ENCODE peak calls at places on chromosome 11, in nine cellular contexts. One of them, this sample, is unnamed.

GRCh38 chr11:121068787-121069186 is 32.3 kb upstream of the TECTA start:
- DNase-seq in fibroblast of pulmonary artery: no peak
- DNase-seq in GM04504: no peak
- DNase-seq in tibial nerve: no peak
- DNase-seq in NCI-H1092: no peak
- DNase-seq in OCI-LY7: no peak
- DNase-seq in activated CD4-positive, CD25-positive, alpha-beta regulatory T cell: no peak
- DNase-seq in activated naive CD4-positive, alpha-beta T cell treated with anti-CD3 and anti-CD28 coated beads, Interleukin-2, amount 10 ng/mL, durations not matched to agents 7 days and 5 days: no peak
- DNase-seq in posterior cingulate gyrus: no peak
- DNase-seq in this sample: no peak

GRCh38 chr11:66607126-66607834 is 9.2 kb upstream of the RBM14 start:
- DNase-seq in NCI-H1092: no peak
- DNase-seq in GM04504: peak; percentile 46
- DNase-seq in fibroblast of pulmonary artery: peak; percentile 86
- DNase-seq in tibial nerve: peak; percentile 74
- DNase-seq in activated naive CD4-positive, alpha-beta T cell treated with anti-CD3 and anti-CD28 coated beads, Interleukin-2, amount 10 ng/mL, durations not matched to agents 7 days and 5 days: no peak
- DNase-seq in OCI-LY7: no peak
- DNase-seq in activated CD4-positive, CD25-positive, alpha-beta regulatory T cell: no peak
- DNase-seq in posterior cingulate gyrus: peak; percentile 39
- DNase-seq in this sample: no peak

GRCh38 chr11:123111465-123111864 is 49.5 kb upstream of the HSPA8 start:
- DNase-seq in posterior cingulate gyrus: no peak
- DNase-seq in fibroblast of pulmonary artery: peak; percentile 66
- DNase-seq in activated CD4-positive, CD25-positive, alpha-beta regulatory T cell: no peak
- DNase-seq in GM04504: no peak
- DNase-seq in NCI-H1092: no peak
- DNase-seq in OCI-LY7: peak; percentile 66
- DNase-seq in activated naive CD4-positive, alpha-beta T cell treated with anti-CD3 and anti-CD28 coated beads, Interleukin-2, amount 10 ng/mL, durations not matched to agents 7 days and 5 days: no peak
- DNase-seq in tibial nerve: no peak
- DNase-seq in this sample: peak; percentile 20

GRCh38 chr11:15807827-15808226 is 548.5 kb downstream of the SOX6 start:
- DNase-seq in GM04504: no peak
- DNase-seq in activated naive CD4-positive, alpha-beta T cell treated with anti-CD3 and anti-CD28 coated beads, Interleukin-2, amount 10 ng/mL, durations not matched to agents 7 days and 5 days: no peak
- DNase-seq in activated CD4-positive, CD25-positive, alpha-beta regulatory T cell: no peak
- DNase-seq in fibroblast of pulmonary artery: peak; percentile 20
- DNase-seq in NCI-H1092: no peak
- DNase-seq in tibial nerve: no peak
- DNase-seq in posterior cingulate gyrus: no peak
- DNase-seq in OCI-LY7: no peak
- DNase-seq in this sample: no peak

GRCh38 chr11:35232961-35233360 is 94.0 kb downstream of the CD44 start:
- DNase-seq in activated CD4-positive, CD25-positive, alpha-beta regulatory T cell: no peak
- DNase-seq in OCI-LY7: no peak
- DNase-seq in fibroblast of pulmonary artery: no peak
- DNase-seq in NCI-H1092: no peak
- DNase-seq in tibial nerve: no peak
- DNase-seq in activated naive CD4-positive, alpha-beta T cell treated with anti-CD3 and anti-CD28 coated beads, Interleukin-2, amount 10 ng/mL, durations not matched to agents 7 days and 5 days: no peak
- DNase-seq in GM04504: no peak
- DNase-seq in posterior cingulate gyrus: no peak
- DNase-seq in this sample: no peak

GRCh38 chr11:8871283-8871775 is 39.7 kb upstream of the AKIP1 start:
- DNase-seq in fibroblast of pulmonary artery: peak; percentile 95
- DNase-seq in NCI-H1092: peak; percentile 61
- DNase-seq in activated naive CD4-positive, alpha-beta T cell treated with anti-CD3 and anti-CD28 coated beads, Interleukin-2, amount 10 ng/mL, durations not matched to agents 7 days and 5 days: no peak
- DNase-seq in tibial nerve: peak; percentile 77
- DNase-seq in OCI-LY7: no peak
- DNase-seq in posterior cingulate gyrus: peak; percentile 61
- DNase-seq in GM04504: peak; percentile 91
- DNase-seq in activated CD4-positive, CD25-positive, alpha-beta regulatory T cell: no peak
- DNase-seq in this sample: no peak

GRCh38 chr11:7830740-7831139 is 34.0 kb upstream of the OR5P2 start:
- DNase-seq in activated CD4-positive, CD25-positive, alpha-beta regulatory T cell: no peak
- DNase-seq in tibial nerve: no peak
- DNase-seq in GM04504: no peak
- DNase-seq in NCI-H1092: no peak
- DNase-seq in posterior cingulate gyrus: no peak
- DNase-seq in activated naive CD4-positive, alpha-beta T cell treated with anti-CD3 and anti-CD28 coated beads, Interleukin-2, amount 10 ng/mL, durations not matched to agents 7 days and 5 days: no peak
- DNase-seq in OCI-LY7: no peak
- DNase-seq in fibroblast of pulmonary artery: no peak
- DNase-seq in this sample: no peak

GRCh38 chr11:102791271-102792036 is 6.5 kb downstream of the MMP1 start:
- DNase-seq in GM04504: no peak
- DNase-seq in posterior cingulate gyrus: no peak
- DNase-seq in tibial nerve: no peak
- DNase-seq in OCI-LY7: no peak
- DNase-seq in fibroblast of pulmonary artery: no peak
- DNase-seq in activated naive CD4-positive, alpha-beta T cell treated with anti-CD3 and anti-CD28 coated beads, Interleukin-2, amount 10 ng/mL, durations not matched to agents 7 days and 5 days: no peak
- DNase-seq in NCI-H1092: no peak
- DNase-seq in activated CD4-positive, CD25-positive, alpha-beta regulatory T cell: no peak
- DNase-seq in this sample: no peak

GRCh38 chr11:47035108-47035507 is 98.5 kb downstream of the CSTPP1 start:
- DNase-seq in NCI-H1092: no peak
- DNase-seq in activated naive CD4-positive, alpha-beta T cell treated with anti-CD3 and anti-CD28 coated beads, Interleukin-2, amount 10 ng/mL, durations not matched to agents 7 days and 5 days: no peak
- DNase-seq in activated CD4-positive, CD25-positive, alpha-beta regulatory T cell: no peak
- DNase-seq in tibial nerve: no peak
- DNase-seq in GM04504: no peak
- DNase-seq in posterior cingulate gyrus: no peak
- DNase-seq in OCI-LY7: no peak
- DNase-seq in fibroblast of pulmonary artery: no peak
- DNase-seq in this sample: no peak

GRCh38 chr11:33542921-33543320 is 157.7 kb downstream of the C11orf91 start:
- DNase-seq in fibroblast of pulmonary artery: peak; percentile 69
- DNase-seq in tibial nerve: peak; percentile 33
- DNase-seq in GM04504: no peak
- DNase-seq in activated naive CD4-positive, alpha-beta T cell treated with anti-CD3 and anti-CD28 coated beads, Interleukin-2, amount 10 ng/mL, durations not matched to agents 7 days and 5 days: peak; percentile 58
- DNase-seq in activated CD4-positive, CD25-positive, alpha-beta regulatory T cell: no peak
- DNase-seq in NCI-H1092: peak; percentile 12
- DNase-seq in posterior cingulate gyrus: peak; percentile 57
- DNase-seq in OCI-LY7: peak; percentile 51
- DNase-seq in this sample: no peak

GRCh38 chr11:112958670-112959069 is 2.5 kb upstream of the NCAM1 start:
- DNase-seq in OCI-LY7: no peak
- DNase-seq in tibial nerve: no peak
- DNase-seq in NCI-H1092: no peak
- DNase-seq in posterior cingulate gyrus: no peak
- DNase-seq in GM04504: no peak
- DNase-seq in activated naive CD4-positive, alpha-beta T cell treated with anti-CD3 and anti-CD28 coated beads, Interleukin-2, amount 10 ng/mL, durations not matched to agents 7 days and 5 days: no peak
- DNase-seq in activated CD4-positive, CD25-positive, alpha-beta regulatory T cell: no peak
- DNase-seq in fibroblast of pulmonary artery: peak; percentile 52
- DNase-seq in this sample: no peak

GRCh38 chr11:111476366-111476765 is 35.8 kb downstream of the BTG4 start:
- DNase-seq in activated naive CD4-positive, alpha-beta T cell treated with anti-CD3 and anti-CD28 coated beads, Interleukin-2, amount 10 ng/mL, durations not matched to agents 7 days and 5 days: no peak
- DNase-seq in GM04504: no peak
- DNase-seq in posterior cingulate gyrus: no peak
- DNase-seq in fibroblast of pulmonary artery: no peak
- DNase-seq in NCI-H1092: no peak
- DNase-seq in OCI-LY7: no peak
- DNase-seq in tibial nerve: no peak
- DNase-seq in activated CD4-positive, CD25-positive, alpha-beta regulatory T cell: no peak
- DNase-seq in this sample: no peak

GRCh38 chr11:61334434-61335354 is 1.7 kb downstream of the TKFC start:
- DNase-seq in fibroblast of pulmonary artery: peak; percentile 36
- DNase-seq in NCI-H1092: no peak
- DNase-seq in activated CD4-positive, CD25-positive, alpha-beta regulatory T cell: no peak
- DNase-seq in activated naive CD4-positive, alpha-beta T cell treated with anti-CD3 and anti-CD28 coated beads, Interleukin-2, amount 10 ng/mL, durations not matched to agents 7 days and 5 days: no peak
- DNase-seq in OCI-LY7: no peak
- DNase-seq in posterior cingulate gyrus: no peak
- DNase-seq in GM04504: no peak
- DNase-seq in tibial nerve: no peak
- DNase-seq in this sample: no peak

GRCh38 chr11:117992620-117993019 is 6.4 kb downstream of the IL10RA start:
- DNase-seq in activated CD4-positive, CD25-positive, alpha-beta regulatory T cell: no peak
- DNase-seq in activated naive CD4-positive, alpha-beta T cell treated with anti-CD3 and anti-CD28 coated beads, Interleukin-2, amount 10 ng/mL, durations not matched to agents 7 days and 5 days: no peak
- DNase-seq in tibial nerve: no peak
- DNase-seq in fibroblast of pulmonary artery: no peak
- DNase-seq in posterior cingulate gyrus: no peak
- DNase-seq in OCI-LY7: no peak
- DNase-seq in GM04504: no peak
- DNase-seq in NCI-H1092: no peak
- DNase-seq in this sample: no peak

GRCh38 chr11:112590778-112591177 is 330.1 kb upstream of the PLET1 start:
- DNase-seq in OCI-LY7: no peak
- DNase-seq in posterior cingulate gyrus: no peak
- DNase-seq in tibial nerve: no peak
- DNase-seq in GM04504: peak; percentile 10
- DNase-seq in activated naive CD4-positive, alpha-beta T cell treated with anti-CD3 and anti-CD28 coated beads, Interleukin-2, amount 10 ng/mL, durations not matched to agents 7 days and 5 days: no peak
- DNase-seq in fibroblast of pulmonary artery: peak; percentile 50
- DNase-seq in NCI-H1092: no peak
- DNase-seq in activated CD4-positive, CD25-positive, alpha-beta regulatory T cell: no peak
- DNase-seq in this sample: no peak

GRCh38 chr11:46918087-46918751 is at the start of gene LRP4:
- DNase-seq in posterior cingulate gyrus: no peak
- DNase-seq in tibial nerve: no peak
- DNase-seq in activated CD4-positive, CD25-positive, alpha-beta regulatory T cell: no peak
- DNase-seq in fibroblast of pulmonary artery: no peak
- DNase-seq in activated naive CD4-positive, alpha-beta T cell treated with anti-CD3 and anti-CD28 coated beads, Interleukin-2, amount 10 ng/mL, durations not matched to agents 7 days and 5 days: peak; percentile 50
- DNase-seq in OCI-LY7: peak; percentile 70
- DNase-seq in NCI-H1092: no peak
- DNase-seq in GM04504: no peak
- DNase-seq in this sample: no peak

GRCh38 chr11:44988111-44988510 is 37.4 kb upstream of the TP53I11 start:
- DNase-seq in NCI-H1092: no peak
- DNase-seq in activated naive CD4-positive, alpha-beta T cell treated with anti-CD3 and anti-CD28 coated beads, Interleukin-2, amount 10 ng/mL, durations not matched to agents 7 days and 5 days: no peak
- DNase-seq in fibroblast of pulmonary artery: no peak
- DNase-seq in activated CD4-positive, CD25-positive, alpha-beta regulatory T cell: no peak
- DNase-seq in posterior cingulate gyrus: no peak
- DNase-seq in GM04504: no peak
- DNase-seq in OCI-LY7: no peak
- DNase-seq in tibial nerve: no peak
- DNase-seq in this sample: no peak

GRCh38 chr11:68008381-68009337 is 1.5 kb upstream of the ALDH3B1 start:
- DNase-seq in NCI-H1092: no peak
- DNase-seq in activated CD4-positive, CD25-positive, alpha-beta regulatory T cell: no peak
- DNase-seq in GM04504: no peak
- DNase-seq in activated naive CD4-positive, alpha-beta T cell treated with anti-CD3 and anti-CD28 coated beads, Interleukin-2, amount 10 ng/mL, durations not matched to agents 7 days and 5 days: no peak
- DNase-seq in posterior cingulate gyrus: no peak
- DNase-seq in fibroblast of pulmonary artery: no peak
- DNase-seq in tibial nerve: no peak
- DNase-seq in OCI-LY7: peak; percentile 65
- DNase-seq in this sample: no peak

GRCh38 chr11:118049771-118050170 is 27.1 kb upstream of the TMPRSS4 start:
- DNase-seq in NCI-H1092: no peak
- DNase-seq in GM04504: no peak
- DNase-seq in OCI-LY7: no peak
- DNase-seq in activated CD4-positive, CD25-positive, alpha-beta regulatory T cell: no peak
- DNase-seq in fibroblast of pulmonary artery: no peak
- DNase-seq in tibial nerve: no peak
- DNase-seq in posterior cingulate gyrus: no peak
- DNase-seq in activated naive CD4-positive, alpha-beta T cell treated with anti-CD3 and anti-CD28 coated beads, Interleukin-2, amount 10 ng/mL, durations not matched to agents 7 days and 5 days: no peak
- DNase-seq in this sample: no peak

GRCh38 chr11:27391336-27392015 is 28.5 kb upstream of the CCDC34 start:
- DNase-seq in tibial nerve: no peak
- DNase-seq in GM04504: no peak
- DNase-seq in NCI-H1092: no peak
- DNase-seq in activated naive CD4-positive, alpha-beta T cell treated with anti-CD3 and anti-CD28 coated beads, Interleukin-2, amount 10 ng/mL, durations not matched to agents 7 days and 5 days: no peak
- DNase-seq in fibroblast of pulmonary artery: no peak
- DNase-seq in OCI-LY7: no peak
- DNase-seq in activated CD4-positive, CD25-positive, alpha-beta regulatory T cell: no peak
- DNase-seq in posterior cingulate gyrus: no peak
- DNase-seq in this sample: no peak

GRCh38 chr11:118098996-118099837 is 12.5 kb upstream of the SMIM35 start:
- DNase-seq in OCI-LY7: no peak
- DNase-seq in fibroblast of pulmonary artery: no peak
- DNase-seq in tibial nerve: no peak
- DNase-seq in NCI-H1092: no peak
- DNase-seq in activated CD4-positive, CD25-positive, alpha-beta regulatory T cell: no peak
- DNase-seq in activated naive CD4-positive, alpha-beta T cell treated with anti-CD3 and anti-CD28 coated beads, Interleukin-2, amount 10 ng/mL, durations not matched to agents 7 days and 5 days: no peak
- DNase-seq in GM04504: no peak
- DNase-seq in posterior cingulate gyrus: peak; percentile 29
- DNase-seq in this sample: no peak

GRCh38 chr11:3143136-3143880 is 21.8 kb downstream of the OSBPL5 start:
- DNase-seq in activated naive CD4-positive, alpha-beta T cell treated with anti-CD3 and anti-CD28 coated beads, Interleukin-2, amount 10 ng/mL, durations not matched to agents 7 days and 5 days: no peak
- DNase-seq in NCI-H1092: no peak
- DNase-seq in posterior cingulate gyrus: no peak
- DNase-seq in tibial nerve: no peak
- DNase-seq in fibroblast of pulmonary artery: no peak
- DNase-seq in OCI-LY7: no peak
- DNase-seq in GM04504: no peak
- DNase-seq in activated CD4-positive, CD25-positive, alpha-beta regulatory T cell: no peak
- DNase-seq in this sample: no peak